ENCODE peak calls at places on chromosomes 16 and 17, in nine cellular contexts. L is endothelial cell of umbilical vein, B is fibroblast of lung, H is IMR-90, Z is A549, T is left ventricle myocardium inferior, J is left lung, A is upper lobe of right lung, G is lower lobe of right lung. E is an unnamed sample.

GRCh38 chr16:65426484-65426883 is 304.6 kb upstream of the CDH11 start:
- DNase-seq in L (no peak), B (no peak), H (no peak), Z (no peak), T (no peak), J (no peak), A (no peak), G (no peak), E (no peak)

GRCh38 chr17:11412653-11413052 is 171.6 kb downstream of the SHISA6 start:
- DNase-seq in L (no peak), B (no peak), H (no peak), Z (no peak), T (no peak), J (no peak), A (no peak), G (no peak), E (no peak)

GRCh38 chr17:68892658-68893057 is 62.5 kb downstream of the ABCA8 start:
- DNase-seq in L (peak; percentile 39), B (no peak), H (no peak), Z (no peak), T (no peak), J (no peak), A (no peak), G (no peak), E (no peak)

GRCh38 chr16:49701867-49702494 is 153.9 kb downstream of the ZNF423 start:
- DNase-seq in L (no peak), B (peak; percentile 59), H (no peak), Z (no peak), T (peak; percentile 76), J (no peak), A (no peak), G (no peak), E (peak; percentile 4)

GRCh38 chr16:29158031-29158430 is 173.2 kb downstream of the LAT start:
- DNase-seq in L (no peak), B (no peak), H (no peak), Z (no peak), T (no peak), J (peak; percentile 66), A (no peak), G (no peak), E (no peak)

GRCh38 chr16:85444879-85445778 is 168.0 kb upstream of the GSE1 start:
- DNase-seq in L (no peak), B (no peak), H (no peak), Z (no peak), T (no peak), J (no peak), A (no peak), G (no peak), E (no peak)

GRCh38 chr16:57045694-57046381 is 46.5 kb upstream of the CPNE2 start:
- DNase-seq in L (peak; percentile 75), B (peak; percentile 74), H (peak; percentile 60), Z (peak; percentile 48), T (peak; percentile 74), J (no peak), A (no peak), G (peak; percentile 64), E (peak; percentile 78)

GRCh38 chr16:88747588-88748301 is 37.3 kb downstream of the PIEZO1 start:
- DNase-seq in L (no peak), B (no peak), H (no peak), Z (peak; percentile 88), T (no peak), J (no peak), A (no peak), G (no peak), E (no peak)

DNA sequence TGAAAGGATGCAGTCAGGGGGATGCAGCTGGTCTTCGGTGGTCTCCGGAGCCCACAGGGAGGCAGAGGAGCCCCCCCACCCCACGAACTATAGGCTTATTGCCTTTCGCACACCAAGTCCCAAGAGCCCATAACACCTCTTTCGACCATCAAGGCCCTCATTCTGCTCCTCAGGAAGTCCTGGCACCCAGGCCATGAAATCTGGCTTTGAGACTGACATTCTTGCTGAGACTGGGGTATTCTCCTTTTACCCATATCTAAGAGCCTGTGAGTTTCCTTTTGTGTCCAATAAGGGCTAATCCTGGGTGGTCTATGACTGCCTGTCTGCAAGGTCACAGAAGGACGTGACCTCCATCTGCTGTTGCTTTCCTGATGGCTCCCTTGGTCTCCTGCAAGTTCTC is 6.4 kb upstream of the ARL4D start:
- DNase-seq in L (no peak), B (no peak), H (no peak), Z (no peak), T (no peak), J (no peak), A (no peak), G (no peak), E (no peak)
- H3K4me1 ChIP-seq in L (peaks cover 4% of the 10 kb centered on the region), B (no peaks in the 10 kb centered on the region), H (peaks cover 4% of the 10 kb centered on the region), Z (peaks cover 12% of the 10 kb centered on the region), T (peaks cover 42% of the 10 kb centered on the region), J (peaks cover 36% of the 10 kb centered on the region), A (peaks cover 26% of the 10 kb centered on the region), G (peaks cover 38% of the 10 kb centered on the region), E (peaks cover 18% of the 10 kb centered on the region)

DNA sequence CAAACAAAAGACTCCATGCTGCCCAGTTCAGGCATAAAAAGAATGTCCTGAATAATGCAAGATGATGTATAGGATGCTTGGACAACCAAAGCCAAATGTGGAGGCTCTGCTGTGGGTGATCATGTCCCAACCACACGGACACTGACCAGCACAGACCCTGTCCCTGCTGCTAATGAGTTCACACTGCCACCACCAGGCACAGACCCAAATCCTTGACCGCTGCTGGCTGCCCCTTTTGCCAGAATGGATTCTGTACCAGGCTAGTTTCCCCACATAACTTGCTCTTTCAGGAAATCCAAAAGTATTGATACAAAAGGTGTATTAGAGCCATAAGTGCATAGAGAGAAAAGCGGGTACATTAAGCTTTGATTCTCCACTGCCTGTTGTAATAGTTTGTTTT is 60.9 kb downstream of the XYLT1 start:
- DNase-seq in L (no peak), B (no peak), H (no peak), Z (no peak), T (no peak), J (no peak), A (no peak), G (no peak), E (no peak)
- H3K4me1 ChIP-seq in L (no peaks in the 10 kb centered on the region), B (peaks cover 13% of the 10 kb centered on the region), H (peaks cover 15% of the 10 kb centered on the region), Z (peaks cover 2% of the 10 kb centered on the region), T (peaks cover 10% of the 10 kb centered on the region), J (peaks cover 4% of the 10 kb centered on the region), A (peaks cover 6% of the 10 kb centered on the region), G (peaks cover 2% of the 10 kb centered on the region), E (peaks cover 27% of the 10 kb centered on the region)

DNA sequence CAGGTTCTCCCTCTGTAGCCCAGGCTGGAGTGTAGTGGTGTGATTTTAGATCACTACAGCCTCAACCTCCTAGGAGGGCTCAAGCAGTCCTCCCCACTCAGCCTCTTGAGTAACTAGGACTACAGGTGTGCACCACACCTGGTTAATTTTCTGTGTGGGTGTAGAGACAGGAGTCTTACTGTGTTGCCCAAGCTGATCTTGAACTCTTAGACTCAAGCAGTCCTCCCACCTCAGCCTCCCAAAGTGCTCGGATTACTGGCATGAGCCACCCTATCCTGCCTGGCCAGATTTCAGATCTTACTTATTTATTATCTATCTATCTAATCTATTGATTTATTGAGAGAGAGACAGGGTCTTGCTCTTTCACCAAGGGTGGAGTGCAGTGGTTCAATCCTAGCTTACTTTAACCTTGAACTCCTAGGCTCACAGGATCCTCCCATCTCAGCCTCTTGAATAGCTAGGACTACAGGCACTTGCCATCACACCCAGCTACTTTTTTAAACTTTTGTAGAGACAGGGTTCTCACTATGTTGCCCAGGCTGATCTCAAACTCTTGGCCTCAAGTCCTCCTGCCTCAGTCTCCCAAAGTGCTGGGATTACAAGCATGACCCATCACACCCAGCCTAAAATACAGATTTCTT is 61.8 kb downstream of the TUBD1 start:
- DNase-seq in L (no peak), B (no peak), H (no peak), Z (peak; percentile 58), T (no peak), J (no peak), A (no peak), G (no peak), E (no peak)
- H3K4me1 ChIP-seq in L (peaks cover 32% of the 10 kb centered on the region), B (peaks cover 35% of the 10 kb centered on the region), H (peaks cover 22% of the 10 kb centered on the region), Z (peaks cover 78% of the 10 kb centered on the region), T (peaks cover 43% of the 10 kb centered on the region), J (peaks cover 59% of the 10 kb centered on the region), A (peaks cover 48% of the 10 kb centered on the region), G (peaks cover 50% of the 10 kb centered on the region), E (peaks cover 63% of the 10 kb centered on the region)

DNA sequence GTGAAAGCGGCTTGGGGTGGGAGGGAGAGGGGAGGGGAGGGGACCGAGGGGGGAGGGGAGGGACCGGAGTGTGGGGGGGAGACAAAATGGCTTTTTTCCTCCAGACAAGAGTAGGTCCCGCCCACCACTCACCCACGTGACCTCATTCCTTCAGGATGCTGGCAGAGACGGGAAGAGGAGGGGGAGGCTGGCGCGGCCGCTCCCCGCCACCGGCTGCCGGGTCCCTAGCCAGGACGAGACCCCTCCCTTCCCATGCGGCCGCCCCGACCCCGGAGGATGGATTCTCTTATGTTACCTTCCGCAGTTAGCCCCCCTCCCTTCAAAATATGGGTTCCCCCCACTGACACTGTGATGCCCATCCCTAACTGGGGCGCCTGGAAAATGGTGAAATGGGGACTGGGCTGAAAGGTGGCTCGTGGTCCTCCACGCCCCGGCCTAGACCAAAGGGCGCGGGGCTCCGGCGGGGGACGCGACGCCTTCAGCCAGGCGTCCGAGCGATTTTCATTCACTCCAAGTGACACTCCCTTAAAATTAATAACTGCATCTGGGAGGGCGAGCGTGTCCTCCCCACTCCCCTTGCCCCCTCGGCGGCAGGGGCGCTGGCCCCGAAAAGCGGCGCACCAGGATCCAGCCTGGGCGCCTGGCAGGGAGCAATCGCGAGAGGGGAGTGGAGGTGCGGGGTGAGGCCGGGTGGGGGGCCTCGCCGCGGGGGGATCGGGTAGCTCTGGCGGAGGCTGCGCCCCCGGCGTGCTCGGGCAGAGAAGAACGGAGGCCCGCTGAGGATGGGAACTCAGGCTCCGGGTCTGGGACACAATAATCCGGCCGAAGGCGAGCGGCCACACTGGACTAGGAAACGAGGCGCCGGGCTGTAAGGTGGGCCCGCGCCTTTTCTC is at the start of gene PCGF2:
- DNase-seq in L (peak; percentile 83), B (peak; percentile 90), H (peak; percentile 89), Z (peak; percentile 94), T (peak; percentile 94), J (peak; percentile 90), A (peak; percentile 94), G (peak; percentile 95), E (peak; percentile 94)
- H3K4me1 ChIP-seq in L (peaks cover 47% of the 10 kb centered on the region), B (peaks cover 9% of the 10 kb centered on the region), H (peaks cover 14% of the 10 kb centered on the region), Z (peaks cover 39% of the 10 kb centered on the region), T (peaks cover 91% of the 10 kb centered on the region), J (peaks cover 78% of the 10 kb centered on the region), A (peaks cover 45% of the 10 kb centered on the region), G (peaks cover 67% of the 10 kb centered on the region), E (peaks cover 38% of the 10 kb centered on the region)

DNA sequence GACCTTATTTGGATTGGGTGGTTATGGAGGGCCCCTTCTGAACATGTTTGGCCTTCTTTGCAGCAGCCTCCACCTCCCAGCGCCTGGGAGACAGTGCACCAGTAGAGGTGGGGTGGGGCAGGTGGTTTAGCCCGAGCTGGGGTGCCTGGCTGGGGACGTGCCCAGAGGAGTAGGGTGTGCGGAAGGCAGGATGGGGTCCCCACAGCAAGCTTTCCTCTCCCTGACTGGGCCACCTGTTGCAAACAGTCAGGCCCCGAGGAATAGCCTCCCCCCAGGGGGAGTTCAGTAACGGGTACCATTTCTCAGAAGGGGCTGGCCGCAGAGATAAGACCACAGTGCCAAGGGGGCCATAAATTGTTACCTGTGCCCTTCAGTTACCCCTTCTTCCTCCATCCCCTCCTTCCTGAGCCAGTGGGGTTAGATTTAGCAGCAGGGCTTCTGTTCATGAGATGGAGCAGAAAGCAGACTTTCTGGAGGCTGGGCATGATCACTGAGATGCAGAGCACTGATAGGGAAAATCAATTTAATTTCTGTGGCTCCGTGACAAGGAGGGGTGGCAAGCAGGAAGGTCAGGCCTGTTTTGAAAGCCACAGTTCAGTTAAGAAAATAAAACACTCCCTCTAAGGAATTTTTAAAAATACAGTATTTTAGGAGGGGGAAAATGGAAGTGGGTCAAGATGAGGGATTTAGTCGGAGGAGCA is 181.9 kb downstream of the MSI2 start:
- DNase-seq in L (no peak), B (no peak), H (no peak), Z (no peak), T (no peak), J (no peak), A (no peak), G (no peak), E (no peak)
- H3K4me1 ChIP-seq in L (peaks cover 17% of the 10 kb centered on the region), B (no peaks in the 10 kb centered on the region), H (peaks cover 28% of the 10 kb centered on the region), Z (peaks cover 73% of the 10 kb centered on the region), T (peaks cover 61% of the 10 kb centered on the region), J (peaks cover 19% of the 10 kb centered on the region), A (peaks cover 11% of the 10 kb centered on the region), G (peaks cover 10% of the 10 kb centered on the region), E (peaks cover 17% of the 10 kb centered on the region)

E was measured in adipocyte.